ENCODE peak calls at places on chromosomes 11 and 22, in six cellular contexts. One of them, this sample, is unnamed.
A peak's percentile ranks its signal among the peaks of the same experiment; 100 is the strongest.

GRCh38 chr22:24460418-24461089 is 33.2 kb downstream of the ADORA2A start:
- DNase-seq in head of caudate nucleus: no peak
- DNase-seq in nucleus accumbens: no peak
- DNase-seq in endothelial cell: no peak
- DNase-seq in GM23338: no peak
- DNase-seq in aorta: no peak
- DNase-seq in this sample: no peak

GRCh38 chr11:128503231-128503991 is 83.9 kb downstream of the ETS1 start:
- DNase-seq in head of caudate nucleus: no peak
- DNase-seq in nucleus accumbens: no peak
- DNase-seq in endothelial cell: no peak
- DNase-seq in GM23338: no peak
- DNase-seq in aorta: no peak
- DNase-seq in this sample: no peak

GRCh38 chr22:30017375-30017774 is 62.9 kb upstream of the HORMAD2 start:
- DNase-seq in head of caudate nucleus: no peak
- DNase-seq in nucleus accumbens: no peak
- DNase-seq in endothelial cell: no peak
- DNase-seq in GM23338: no peak
- DNase-seq in aorta: no peak
- DNase-seq in this sample: no peak

GRCh38 chr11:118565062-118565461 is 669 bp downstream of the IFT46 start:
- DNase-seq in head of caudate nucleus: no peak
- DNase-seq in nucleus accumbens: no peak
- DNase-seq in endothelial cell: no peak
- DNase-seq in GM23338: peak; percentile 6
- DNase-seq in aorta: peak; percentile 77
- DNase-seq in this sample: no peak

GRCh38 chr11:8287297-8288070 is 23.8 kb upstream of the LMO1 start:
- DNase-seq in head of caudate nucleus: no peak
- DNase-seq in nucleus accumbens: no peak
- DNase-seq in endothelial cell: no peak
- DNase-seq in GM23338: no peak
- DNase-seq in aorta: no peak
- DNase-seq in this sample: no peak

GRCh38 chr11:57131080-57131790 is 50.5 kb upstream of the LRRC55 start:
- DNase-seq in head of caudate nucleus: peak; percentile 20
- DNase-seq in nucleus accumbens: no peak
- DNase-seq in endothelial cell: peak; percentile 60
- DNase-seq in GM23338: peak; percentile 82
- DNase-seq in aorta: peak; percentile 44
- DNase-seq in this sample: no peak

GRCh38 chr11:44203270-44204043 is 106.5 kb downstream of the ALX4 start:
- DNase-seq in head of caudate nucleus: no peak
- DNase-seq in nucleus accumbens: no peak
- DNase-seq in endothelial cell: no peak
- DNase-seq in GM23338: no peak
- DNase-seq in aorta: no peak
- DNase-seq in this sample: no peak

GRCh38 chr11:103948331-103948730 is 88.1 kb upstream of the DDI1 start:
- DNase-seq in head of caudate nucleus: no peak
- DNase-seq in nucleus accumbens: no peak
- DNase-seq in endothelial cell: no peak
- DNase-seq in GM23338: no peak
- DNase-seq in aorta: no peak
- DNase-seq in this sample: no peak

GRCh38 chr22:25728064-25728463 is 13.9 kb upstream of the MYO18B start:
- DNase-seq in head of caudate nucleus: no peak
- DNase-seq in nucleus accumbens: no peak
- DNase-seq in endothelial cell: no peak
- DNase-seq in GM23338: no peak
- DNase-seq in aorta: no peak
- DNase-seq in this sample: no peak

GRCh38 chr11:18012314-18012905 is 437 bp downstream of the SERGEF start:
- DNase-seq in head of caudate nucleus: peak; percentile 37
- DNase-seq in nucleus accumbens: peak; percentile 54
- DNase-seq in endothelial cell: no peak
- DNase-seq in GM23338: peak; percentile 62
- DNase-seq in aorta: no peak
- DNase-seq in this sample: peak; percentile 19

GRCh38 chr22:22181515-22181959 is 63.0 kb upstream of the VPREB1 start:
- DNase-seq in head of caudate nucleus: no peak
- DNase-seq in nucleus accumbens: no peak
- DNase-seq in endothelial cell: no peak
- DNase-seq in GM23338: no peak
- DNase-seq in aorta: no peak
- DNase-seq in this sample: no peak

GRCh38 chr11:43931717-43932039 is 10.8 kb upstream of the C11orf96 start:
- DNase-seq in head of caudate nucleus: no peak
- DNase-seq in nucleus accumbens: no peak
- DNase-seq in endothelial cell: no peak
- DNase-seq in GM23338: peak; percentile 66
- DNase-seq in aorta: no peak
- DNase-seq in this sample: no peak

GRCh38 chr11:117390743-117391142 is 63.1 kb downstream of the CEP164 start:
- DNase-seq in head of caudate nucleus: no peak
- DNase-seq in nucleus accumbens: no peak
- DNase-seq in endothelial cell: no peak
- DNase-seq in GM23338: no peak
- DNase-seq in aorta: no peak
- DNase-seq in this sample: no peak

GRCh38 chr11:26229270-26229669 is 102.7 kb upstream of the ANO3 start:
- DNase-seq in head of caudate nucleus: no peak
- DNase-seq in nucleus accumbens: no peak
- DNase-seq in endothelial cell: no peak
- DNase-seq in GM23338: no peak
- DNase-seq in aorta: no peak
- DNase-seq in this sample: no peak

GRCh38 chr11:34028407-34028804 is 23.1 kb upstream of the CAPRIN1 start:
- DNase-seq in head of caudate nucleus: peak; percentile 26
- DNase-seq in nucleus accumbens: no peak
- DNase-seq in endothelial cell: no peak
- DNase-seq in GM23338: no peak
- DNase-seq in aorta: peak; percentile 71
- DNase-seq in this sample: no peak

GRCh38 chr11:7636350-7636749 is 37.0 kb downstream of the CYB5R2 start:
- DNase-seq in head of caudate nucleus: no peak
- DNase-seq in nucleus accumbens: no peak
- DNase-seq in endothelial cell: no peak
- DNase-seq in GM23338: no peak
- DNase-seq in aorta: no peak
- DNase-seq in this sample: no peak

GRCh38 chr11:721913-722811 is 16.1 kb downstream of the EPS8L2 start:
- DNase-seq in head of caudate nucleus: no peak
- DNase-seq in nucleus accumbens: no peak
- DNase-seq in endothelial cell: no peak
- DNase-seq in GM23338: peak; percentile 53
- DNase-seq in aorta: peak; percentile 66
- DNase-seq in this sample: no peak

GRCh38 chr11:88695701-88696414 is 358.3 kb upstream of the CTSC start:
- DNase-seq in head of caudate nucleus: no peak
- DNase-seq in nucleus accumbens: no peak
- DNase-seq in endothelial cell: no peak
- DNase-seq in GM23338: peak; percentile 22
- DNase-seq in aorta: no peak
- DNase-seq in this sample: no peak

GRCh38 chr11:65290448-65291165 is 24.1 kb upstream of the CDC42EP2 start:
- DNase-seq in head of caudate nucleus: peak; percentile 82
- DNase-seq in nucleus accumbens: peak; percentile 28
- DNase-seq in endothelial cell: no peak
- DNase-seq in GM23338: no peak
- DNase-seq in aorta: peak; percentile 94
- DNase-seq in this sample: no peak

GRCh38 chr22:31556627-31557203 is 60.4 kb downstream of the SFI1 start:
- DNase-seq in head of caudate nucleus: peak; percentile 22
- DNase-seq in nucleus accumbens: no peak
- DNase-seq in endothelial cell: peak; percentile 16
- DNase-seq in GM23338: peak; percentile 60
- DNase-seq in aorta: no peak
- DNase-seq in this sample: no peak

GRCh38 chr11:91921974-91922373 is 302.6 kb upstream of the FAT3 start:
- DNase-seq in head of caudate nucleus: no peak
- DNase-seq in nucleus accumbens: no peak
- DNase-seq in endothelial cell: no peak
- DNase-seq in GM23338: no peak
- DNase-seq in aorta: no peak
- DNase-seq in this sample: no peak

GRCh38 chr11:64263947-64264317 is 12.6 kb downstream of the PLCB3 start:
- DNase-seq in head of caudate nucleus: no peak
- DNase-seq in nucleus accumbens: no peak
- DNase-seq in endothelial cell: no peak
- DNase-seq in GM23338: no peak
- DNase-seq in aorta: no peak
- DNase-seq in this sample: no peak

GRCh38 chr11:83574516-83574915 is 288.3 kb upstream of the CCDC90B start:
- DNase-seq in head of caudate nucleus: no peak
- DNase-seq in nucleus accumbens: no peak
- DNase-seq in endothelial cell: no peak
- DNase-seq in GM23338: no peak
- DNase-seq in aorta: no peak
- DNase-seq in this sample: no peak

GRCh38 chr11:108302121-108302785 is 79.4 kb downstream of the ATM start:
- DNase-seq in head of caudate nucleus: no peak
- DNase-seq in nucleus accumbens: no peak
- DNase-seq in endothelial cell: no peak
- DNase-seq in GM23338: no peak
- DNase-seq in aorta: no peak
- DNase-seq in this sample: no peak

GRCh38 chr11:34311126-34311525 is 46.7 kb downstream of the ABTB2 start:
- DNase-seq in head of caudate nucleus: no peak
- DNase-seq in nucleus accumbens: no peak
- DNase-seq in endothelial cell: no peak
- DNase-seq in GM23338: no peak
- DNase-seq in aorta: no peak
- DNase-seq in this sample: no peak

GRCh38 chr22:50579752-50580151 is 1.5 kb upstream of the CPT1B start:
- DNase-seq in head of caudate nucleus: no peak
- DNase-seq in nucleus accumbens: no peak
- DNase-seq in endothelial cell: no peak
- DNase-seq in GM23338: no peak
- DNase-seq in aorta: peak; percentile 19
- DNase-seq in this sample: no peak

GRCh38 chr22:46564084-46564714 is 26.8 kb upstream of the CELSR1 start:
- DNase-seq in head of caudate nucleus: no peak
- DNase-seq in nucleus accumbens: no peak
- DNase-seq in endothelial cell: no peak
- DNase-seq in GM23338: no peak
- DNase-seq in aorta: no peak
- DNase-seq in this sample: no peak

GRCh38 chr11:73195191-73196007 is 22.7 kb upstream of the P2RY2 start:
- DNase-seq in head of caudate nucleus: no peak
- DNase-seq in nucleus accumbens: no peak
- DNase-seq in endothelial cell: no peak
- DNase-seq in GM23338: no peak
- DNase-seq in aorta: peak; percentile 8
- DNase-seq in this sample: no peak

GRCh38 chr22:30078320-30079311 is 1.6 kb upstream of the HORMAD2 start:
- DNase-seq in head of caudate nucleus: no peak
- DNase-seq in nucleus accumbens: no peak
- DNase-seq in endothelial cell: no peak
- DNase-seq in GM23338: peak; percentile 51
- DNase-seq in aorta: no peak
- DNase-seq in this sample: no peak

GRCh38 chr11:66720223-66720898 is 8.7 kb downstream of the SPTBN2 start:
- DNase-seq in head of caudate nucleus: peak; percentile 60
- DNase-seq in nucleus accumbens: no peak
- DNase-seq in endothelial cell: peak; percentile 59
- DNase-seq in GM23338: peak; percentile 91
- DNase-seq in aorta: no peak
- DNase-seq in this sample: no peak

GRCh38 chr11:46183819-46184218 is 62.6 kb upstream of the PHF21A start:
- DNase-seq in head of caudate nucleus: no peak
- DNase-seq in nucleus accumbens: no peak
- DNase-seq in endothelial cell: no peak
- DNase-seq in GM23338: no peak
- DNase-seq in aorta: no peak
- DNase-seq in this sample: no peak

GRCh38 chr11:9384535-9385287 is at the start of gene IPO7:
- DNase-seq in head of caudate nucleus: peak; percentile 96
- DNase-seq in nucleus accumbens: peak; percentile 85
- DNase-seq in endothelial cell: peak; percentile 78
- DNase-seq in GM23338: peak; percentile 96
- DNase-seq in aorta: peak; percentile 95
- DNase-seq in this sample: peak; percentile 78

GRCh38 chr22:42664976-42665831 is 16.0 kb upstream of the CYB5R3 start:
- DNase-seq in head of caudate nucleus: no peak
- DNase-seq in nucleus accumbens: no peak
- DNase-seq in endothelial cell: no peak
- DNase-seq in GM23338: no peak
- DNase-seq in aorta: no peak
- DNase-seq in this sample: no peak

GRCh38 chr11:65479184-65480145 is 19.4 kb upstream of the MALAT1 start:
- DNase-seq in head of caudate nucleus: peak; percentile 72
- DNase-seq in nucleus accumbens: no peak
- DNase-seq in endothelial cell: no peak
- DNase-seq in GM23338: peak; percentile 83
- DNase-seq in aorta: peak; percentile 67
- DNase-seq in this sample: no peak

This sample was measured in central memory CD8-positive, alpha-beta T cell.